ENCODE peak calls at places on chromosomes 12 and 14, in six cellular contexts. R is AG09319, H is GM20000, I is chondrocyte, Y is lower leg skin, T is kidney epithelial cell. K is an unnamed sample.

GRCh38 chr14:69693145-69693544 is 73.8 kb upstream of the SRSF5 start:
- DNase-seq in H (peak; percentile 51), R (no peak), T (no peak), Y (no peak), I (no peak), K (no peak)

GRCh38 chr12:93348568-93349435 is 28.9 kb upstream of the NUDT4 start:
- DNase-seq in T (no peak), Y (no peak), I (no peak), R (no peak), H (no peak), K (no peak)

GRCh38 chr14:91094772-91095171 is 19.1 kb upstream of the DGLUCY start:
- DNase-seq in H (no peak), Y (no peak), R (no peak), T (no peak), I (no peak), K (no peak)

GRCh38 chr12:121536058-121536928 is 44.5 kb downstream of the KDM2B start:
- DNase-seq in R (peak; percentile 47), T (peak; percentile 49), I (no peak), H (peak; percentile 92), Y (peak; percentile 95), K (peak; percentile 79)

GRCh38 chr14:74140374-74140850 is 55.7 kb downstream of the LIN52 start:
- DNase-seq in I (no peak), Y (peak; percentile 92), H (no peak), R (no peak), T (no peak), K (peak; percentile 19)

GRCh38 chr14:52355016-52355430 is 40.9 kb downstream of the PTGER2 start:
- DNase-seq in I (no peak), R (peak; percentile 72), H (no peak), T (peak; percentile 88), Y (no peak), K (no peak)

GRCh38 chr14:72510566-72510965 is 383.3 kb downstream of the DPF3 start:
- DNase-seq in H (no peak), T (no peak), Y (no peak), I (no peak), R (no peak), K (no peak)

GRCh38 chr14:65962952-65963351 is 523.2 kb upstream of the CCDC196 start:
- DNase-seq in T (no peak), I (no peak), H (no peak), Y (no peak), R (no peak), K (no peak)

GRCh38 chr12:89682284-89682683 is 26.4 kb downstream of the ATP2B1 start:
- DNase-seq in R (no peak), H (no peak), I (no peak), T (no peak), Y (no peak), K (no peak)

GRCh38 chr12:52794479-52795331 is 1.2 kb downstream of the KRT3 start:
- DNase-seq in T (peak; percentile 31), Y (no peak), R (no peak), H (no peak), I (no peak), K (no peak)

GRCh38 chr12:102659200-102659911 is 179.0 kb upstream of the IGF1 start:
- DNase-seq in R (no peak), Y (no peak), T (no peak), H (no peak), I (no peak), K (no peak)
- TF ChIP-seq CTCF in R (peak; percentile 4), Y (no peak), T (no peak), H (no peak), I (peak; percentile 30), K (no peak)

GRCh38 chr14:95522116-95522515 is 5.7 kb upstream of the SYNE3 start:
- DNase-seq in T (no peak), I (no peak), H (no peak), R (no peak), Y (peak; percentile 75), K (no peak)
- TF ChIP-seq CTCF in T (no peak), I (no peak), H (no peak), R (no peak), Y (no peak), K (no peak)

GRCh38 chr12:56571131-56571530 is 49.5 kb downstream of the RBMS2 start:
- DNase-seq in H (no peak), Y (no peak), I (no peak), T (no peak), R (no peak), K (no peak)

GRCh38 chr12:56565510-56566101 is 44.0 kb downstream of the RBMS2 start:
- DNase-seq in I (no peak), R (peak; percentile 22), Y (peak; percentile 91), T (peak; percentile 18), H (peak; percentile 55), K (no peak)
- TF ChIP-seq CTCF in I (peak; percentile 44), R (no peak), Y (no peak), T (no peak), H (no peak), K (no peak)

DNA sequence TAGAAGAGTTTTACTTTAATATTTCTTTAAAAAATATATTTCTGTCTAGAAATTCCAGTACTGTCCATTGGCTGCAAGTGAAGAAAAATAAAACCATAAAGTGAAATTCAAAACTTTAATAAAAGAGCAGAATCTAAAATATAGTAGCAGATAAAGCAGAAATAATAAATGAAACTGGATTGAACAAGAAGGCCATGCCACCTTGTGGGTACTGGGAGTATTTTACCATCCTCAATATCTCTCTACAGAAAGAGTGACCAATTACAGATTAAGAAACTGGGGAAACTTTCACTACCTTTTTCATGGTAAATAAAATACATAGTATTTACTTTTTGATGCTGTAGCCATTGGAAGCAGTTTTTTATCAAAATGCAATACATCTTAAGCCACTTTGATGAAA is 220.5 kb downstream of the BCAT1 start:
- DNase-seq in Y (no peak), T (no peak), I (no peak), R (peak; percentile 4), H (peak; percentile 20), K (no peak)
- TF ChIP-seq CTCF in Y (no peak), T (peak; percentile 53), I (peak; percentile 95), R (peak; percentile 58), H (no peak), K (no peak)

DNA sequence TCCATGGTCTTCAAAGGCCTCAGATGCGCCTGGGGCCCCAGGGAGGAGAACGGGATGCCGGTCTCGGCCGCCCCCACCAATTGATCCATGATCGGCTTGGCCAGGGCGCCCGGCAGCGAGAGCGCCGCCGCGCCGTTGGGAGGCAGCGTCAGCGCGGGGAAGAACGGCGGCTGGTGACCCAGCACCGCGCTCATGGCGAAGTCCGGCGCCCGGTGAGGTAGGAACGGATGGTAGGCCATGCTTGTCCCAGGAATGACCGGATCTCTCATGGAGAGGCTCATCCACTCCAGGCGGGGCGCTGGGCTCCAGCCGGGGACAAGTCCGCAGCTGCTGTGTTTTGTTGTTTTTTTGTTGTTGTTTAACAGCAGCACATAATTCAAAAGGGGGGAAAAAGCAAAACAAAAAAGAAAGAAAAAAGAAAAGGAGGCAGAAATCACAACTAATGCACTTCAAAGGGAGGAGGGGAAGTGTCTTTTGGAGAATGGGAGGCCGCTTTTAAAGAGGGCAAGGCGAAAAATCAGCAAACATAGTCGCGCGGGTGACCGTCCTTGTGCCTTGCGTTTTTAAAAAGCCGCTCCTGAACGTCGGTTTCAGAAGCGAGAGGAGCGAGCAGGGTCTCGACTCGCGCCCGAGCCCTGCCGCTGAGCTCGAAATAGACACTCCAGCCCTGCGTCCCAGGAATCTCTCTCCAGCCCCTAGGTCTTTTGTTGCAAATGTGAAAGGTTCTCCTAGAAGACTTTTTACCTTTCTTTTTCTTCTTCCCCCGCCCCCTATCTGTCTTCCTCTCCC is 861 bp downstream of the TBX3 start:
- DNase-seq in Y (no peak), R (no peak), H (no peak), I (no peak), T (no peak), K (no peak)
- TF ChIP-seq CTCF in Y (no peak), R (no peak), H (no peak), I (peak; percentile 46), T (no peak), K (no peak)

GRCh38 chr12:108237272-108237671 is 101.8 kb downstream of the CMKLR1 start:
- DNase-seq in T (no peak), R (no peak), Y (peak; percentile 25), H (no peak), I (no peak), K (no peak)
- TF ChIP-seq CTCF in T (peak; percentile 15), R (no peak), Y (no peak), H (no peak), I (peak; percentile 29), K (no peak)